ENCODE peak calls at places on chromosome X, in ten cellular contexts. One of them, this sample, is unnamed.
A peak's percentile ranks its signal among the peaks of the same experiment; 100 is the strongest.

GRCh38 chrX:29728639-29729038 is 486.7 kb upstream of the MAGEB2 start:
- DNase-seq in keratinocyte: no peak
- DNase-seq in HL-60: no peak
- DNase-seq in left lung: no peak
- DNase-seq in heart left ventricle: no peak
- DNase-seq in suprapubic skin: no peak
- DNase-seq in brain microvascular endothelial cell: no peak
- DNase-seq in Peyer's patch: no peak
- DNase-seq in tibial artery: no peak
- DNase-seq in lung: no peak
- DNase-seq in this sample: no peak

GRCh38 chrX:142804085-142804484 is 221.6 kb upstream of the SPANXN4 start:
- DNase-seq in keratinocyte: no peak
- DNase-seq in HL-60: no peak
- DNase-seq in left lung: no peak
- DNase-seq in heart left ventricle: no peak
- DNase-seq in suprapubic skin: no peak
- DNase-seq in brain microvascular endothelial cell: no peak
- DNase-seq in Peyer's patch: no peak
- DNase-seq in tibial artery: no peak
- DNase-seq in lung: no peak
- DNase-seq in this sample: no peak

GRCh38 chrX:56794404-56794803 is 65.4 kb downstream of the NBDY start:
- DNase-seq in keratinocyte: no peak
- DNase-seq in HL-60: no peak
- DNase-seq in left lung: peak; percentile 9
- DNase-seq in heart left ventricle: no peak
- DNase-seq in suprapubic skin: peak; percentile 19
- DNase-seq in brain microvascular endothelial cell: no peak
- DNase-seq in Peyer's patch: no peak
- DNase-seq in tibial artery: no peak
- DNase-seq in lung: peak; percentile 21
- DNase-seq in this sample: no peak

GRCh38 chrX:129648514-129649267 is 6.1 kb downstream of the APLN start:
- DNase-seq in keratinocyte: no peak
- DNase-seq in HL-60: no peak
- DNase-seq in left lung: no peak
- DNase-seq in heart left ventricle: no peak
- DNase-seq in suprapubic skin: no peak
- DNase-seq in brain microvascular endothelial cell: no peak
- DNase-seq in Peyer's patch: peak; percentile 34
- DNase-seq in tibial artery: no peak
- DNase-seq in lung: no peak
- DNase-seq in this sample: no peak

GRCh38 chrX:129797251-129797906 is 17.6 kb downstream of the SASH3 start:
- DNase-seq in keratinocyte: no peak
- DNase-seq in HL-60: no peak
- DNase-seq in left lung: no peak
- DNase-seq in heart left ventricle: no peak
- DNase-seq in suprapubic skin: no peak
- DNase-seq in brain microvascular endothelial cell: no peak
- DNase-seq in Peyer's patch: no peak
- DNase-seq in tibial artery: no peak
- DNase-seq in lung: no peak
- DNase-seq in this sample: no peak

GRCh38 chrX:22202251-22202650 is 70.5 kb upstream of the CBLL2 start:
- DNase-seq in keratinocyte: no peak
- DNase-seq in HL-60: no peak
- DNase-seq in left lung: no peak
- DNase-seq in heart left ventricle: no peak
- DNase-seq in suprapubic skin: no peak
- DNase-seq in brain microvascular endothelial cell: no peak
- DNase-seq in Peyer's patch: no peak
- DNase-seq in tibial artery: no peak
- DNase-seq in lung: no peak
- DNase-seq in this sample: no peak

GRCh38 chrX:104112326-104112951 is at the start of gene ZCCHC18:
- DNase-seq in keratinocyte: no peak
- DNase-seq in HL-60: no peak
- DNase-seq in left lung: peak; percentile 36
- DNase-seq in heart left ventricle: peak; percentile 55
- DNase-seq in suprapubic skin: peak; percentile 64
- DNase-seq in brain microvascular endothelial cell: peak; percentile 35
- DNase-seq in Peyer's patch: peak; percentile 67
- DNase-seq in tibial artery: peak; percentile 39
- DNase-seq in lung: no peak
- DNase-seq in this sample: peak; percentile 69

GRCh38 chrX:9464435-9465371 is at the start of gene TBL1X:
- DNase-seq in keratinocyte: no peak
- DNase-seq in HL-60: no peak
- DNase-seq in left lung: peak; percentile 54
- DNase-seq in heart left ventricle: peak; percentile 73
- DNase-seq in suprapubic skin: peak; percentile 75
- DNase-seq in brain microvascular endothelial cell: no peak
- DNase-seq in Peyer's patch: peak; percentile 74
- DNase-seq in tibial artery: peak; percentile 22
- DNase-seq in lung: peak; percentile 34
- DNase-seq in this sample: peak; percentile 36

GRCh38 chrX:45769919-45770582 is 569.4 kb upstream of the DIPK2B start:
- DNase-seq in keratinocyte: no peak
- DNase-seq in HL-60: no peak
- DNase-seq in left lung: peak; percentile 86
- DNase-seq in heart left ventricle: peak; percentile 55
- DNase-seq in suprapubic skin: peak; percentile 83
- DNase-seq in brain microvascular endothelial cell: peak; percentile 90
- DNase-seq in Peyer's patch: peak; percentile 86
- DNase-seq in tibial artery: peak; percentile 70
- DNase-seq in lung: peak; percentile 72
- DNase-seq in this sample: no peak

GRCh38 chrX:55008571-55009358 is 8.6 kb downstream of the APEX2 start:
- DNase-seq in keratinocyte: no peak
- DNase-seq in HL-60: no peak
- DNase-seq in left lung: no peak
- DNase-seq in heart left ventricle: no peak
- DNase-seq in suprapubic skin: no peak
- DNase-seq in brain microvascular endothelial cell: no peak
- DNase-seq in Peyer's patch: no peak
- DNase-seq in tibial artery: no peak
- DNase-seq in lung: no peak
- DNase-seq in this sample: peak; percentile 22

GRCh38 chrX:74540635-74541249 is 73.7 kb downstream of the RLIM start:
- DNase-seq in keratinocyte: no peak
- DNase-seq in HL-60: no peak
- DNase-seq in left lung: no peak
- DNase-seq in heart left ventricle: no peak
- DNase-seq in suprapubic skin: no peak
- DNase-seq in brain microvascular endothelial cell: no peak
- DNase-seq in Peyer's patch: no peak
- DNase-seq in tibial artery: no peak
- DNase-seq in lung: no peak
- DNase-seq in this sample: no peak

GRCh38 chrX:120560405-120560841 is 339 bp downstream of the CUL4B start:
- DNase-seq in keratinocyte: no peak
- DNase-seq in HL-60: no peak
- DNase-seq in left lung: peak; percentile 36
- DNase-seq in heart left ventricle: no peak
- DNase-seq in suprapubic skin: no peak
- DNase-seq in brain microvascular endothelial cell: peak; percentile 34
- DNase-seq in Peyer's patch: peak; percentile 60
- DNase-seq in tibial artery: peak; percentile 23
- DNase-seq in lung: peak; percentile 29
- DNase-seq in this sample: no peak

GRCh38 chrX:105282077-105282476 is 61.6 kb upstream of the TEX13A start:
- DNase-seq in keratinocyte: no peak
- DNase-seq in HL-60: no peak
- DNase-seq in left lung: no peak
- DNase-seq in heart left ventricle: no peak
- DNase-seq in suprapubic skin: no peak
- DNase-seq in brain microvascular endothelial cell: no peak
- DNase-seq in Peyer's patch: no peak
- DNase-seq in tibial artery: no peak
- DNase-seq in lung: no peak
- DNase-seq in this sample: no peak

GRCh38 chrX:132489256-132490085 is 633 bp upstream of the MBNL3 start:
- DNase-seq in keratinocyte: no peak
- DNase-seq in HL-60: peak; percentile 40
- DNase-seq in left lung: peak; percentile 79
- DNase-seq in heart left ventricle: peak; percentile 69
- DNase-seq in suprapubic skin: peak; percentile 78
- DNase-seq in brain microvascular endothelial cell: no peak
- DNase-seq in Peyer's patch: peak; percentile 85
- DNase-seq in tibial artery: peak; percentile 45
- DNase-seq in lung: peak; percentile 75
- DNase-seq in this sample: no peak

GRCh38 chrX:12390301-12390700 is 252.0 kb downstream of the FRMPD4 start:
- DNase-seq in keratinocyte: no peak
- DNase-seq in HL-60: no peak
- DNase-seq in left lung: no peak
- DNase-seq in heart left ventricle: no peak
- DNase-seq in suprapubic skin: no peak
- DNase-seq in brain microvascular endothelial cell: no peak
- DNase-seq in Peyer's patch: no peak
- DNase-seq in tibial artery: no peak
- DNase-seq in lung: no peak
- DNase-seq in this sample: no peak

GRCh38 chrX:21725498-21725897 is 32.4 kb downstream of the SMPX start:
- DNase-seq in keratinocyte: no peak
- DNase-seq in HL-60: no peak
- DNase-seq in left lung: no peak
- DNase-seq in heart left ventricle: no peak
- DNase-seq in suprapubic skin: no peak
- DNase-seq in brain microvascular endothelial cell: no peak
- DNase-seq in Peyer's patch: no peak
- DNase-seq in tibial artery: no peak
- DNase-seq in lung: no peak
- DNase-seq in this sample: peak; percentile 15

GRCh38 chrX:258291-259040 is 22.7 kb upstream of the PLCXD1 start:
- DNase-seq in keratinocyte: no peak
- DNase-seq in HL-60: no peak
- DNase-seq in left lung: no peak
- DNase-seq in heart left ventricle: no peak
- DNase-seq in suprapubic skin: no peak
- DNase-seq in brain microvascular endothelial cell: no peak
- DNase-seq in Peyer's patch: no peak
- DNase-seq in tibial artery: no peak
- DNase-seq in lung: no peak
- DNase-seq in this sample: no peak

GRCh38 chrX:49251325-49251724 is 13.2 kb downstream of the FOXP3 start:
- DNase-seq in keratinocyte: no peak
- DNase-seq in HL-60: no peak
- DNase-seq in left lung: no peak
- DNase-seq in heart left ventricle: no peak
- DNase-seq in suprapubic skin: no peak
- DNase-seq in brain microvascular endothelial cell: no peak
- DNase-seq in Peyer's patch: no peak
- DNase-seq in tibial artery: no peak
- DNase-seq in lung: no peak
- DNase-seq in this sample: no peak
- H3K27ac ChIP-seq in keratinocyte: no peak overlapping the region
- H3K27ac ChIP-seq in HL-60: no peak overlapping the region
- H3K27ac ChIP-seq in left lung: no peak overlapping the region
- H3K27ac ChIP-seq in heart left ventricle: no peak overlapping the region
- H3K27ac ChIP-seq in suprapubic skin: no peak overlapping the region
- H3K27ac ChIP-seq in brain microvascular endothelial cell: no peak overlapping the region
- H3K27ac ChIP-seq in Peyer's patch: no peak overlapping the region
- H3K27ac ChIP-seq in tibial artery: no peak overlapping the region
- H3K27ac ChIP-seq in lung: no peak overlapping the region
- H3K27ac ChIP-seq in this sample: no peak overlapping the region

DNA sequence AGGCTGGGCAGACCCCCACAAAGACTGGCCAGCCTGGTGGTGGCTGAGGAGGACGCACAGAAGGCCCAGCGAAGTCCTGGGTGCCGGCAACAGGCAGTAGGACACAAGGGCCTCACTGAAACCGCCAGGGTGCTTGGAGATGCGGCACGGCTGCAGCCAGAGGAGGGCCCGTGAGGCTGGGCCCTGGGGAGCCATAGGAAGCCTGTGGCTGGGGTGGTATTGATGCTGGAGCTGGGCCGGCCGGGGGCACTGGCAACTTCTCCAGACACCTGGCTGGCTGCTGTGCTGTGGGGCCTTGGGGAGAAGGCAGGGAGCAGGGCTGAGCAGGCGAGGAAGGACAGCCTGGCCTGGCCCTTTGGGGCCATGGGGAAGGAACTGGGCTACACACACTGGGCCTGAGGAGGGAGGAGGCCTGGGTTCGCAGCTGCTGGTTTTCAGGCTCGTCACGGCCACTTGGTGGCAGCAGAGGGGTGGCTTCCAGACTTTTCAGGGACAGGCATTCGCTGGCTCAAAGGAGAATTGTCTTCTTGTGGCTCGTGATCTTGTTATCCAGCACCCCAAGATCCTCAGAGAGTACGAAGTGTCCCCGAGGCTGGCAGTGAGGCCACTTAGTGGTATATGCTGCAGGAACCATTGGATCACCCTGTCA is 37.2 kb downstream of the ATP2B3 start:
- DNase-seq in keratinocyte: no peak
- DNase-seq in HL-60: peak; percentile 25
- DNase-seq in left lung: peak; percentile 51
- DNase-seq in heart left ventricle: peak; percentile 76
- DNase-seq in suprapubic skin: no peak
- DNase-seq in brain microvascular endothelial cell: peak; percentile 22
- DNase-seq in Peyer's patch: peak; percentile 80
- DNase-seq in tibial artery: peak; percentile 51
- DNase-seq in lung: peak; percentile 60
- DNase-seq in this sample: peak; percentile 88
- TF ChIP-seq CTCF in keratinocyte: peak; percentile 68
- TF ChIP-seq CTCF in HL-60: peak; percentile 27
- TF ChIP-seq CTCF in left lung: peak; percentile 51
- TF ChIP-seq CTCF in heart left ventricle: peak; percentile 71
- TF ChIP-seq CTCF in suprapubic skin: no peak
- TF ChIP-seq CTCF in brain microvascular endothelial cell: peak; percentile 81
- TF ChIP-seq CTCF in Peyer's patch: no peak
- TF ChIP-seq CTCF in tibial artery: peak; percentile 45
- TF ChIP-seq CTCF in lung: peak; percentile 51
- TF ChIP-seq CTCF in this sample: peak; percentile 82

GRCh38 chrX:17527932-17528331 is 152.9 kb downstream of the NHS start:
- DNase-seq in keratinocyte: no peak
- DNase-seq in HL-60: peak; percentile 57
- DNase-seq in left lung: no peak
- DNase-seq in heart left ventricle: no peak
- DNase-seq in suprapubic skin: no peak
- DNase-seq in brain microvascular endothelial cell: no peak
- DNase-seq in Peyer's patch: no peak
- DNase-seq in tibial artery: no peak
- DNase-seq in lung: no peak
- DNase-seq in this sample: no peak
- H3K27ac ChIP-seq in keratinocyte: no peak overlapping the region
- H3K27ac ChIP-seq in HL-60: peak overlapping the region; percentile 77
- H3K27ac ChIP-seq in left lung: peak overlapping the region; percentile 84
- H3K27ac ChIP-seq in heart left ventricle: peak overlapping the region; percentile 40
- H3K27ac ChIP-seq in suprapubic skin: no peak overlapping the region
- H3K27ac ChIP-seq in brain microvascular endothelial cell: no peak overlapping the region
- H3K27ac ChIP-seq in Peyer's patch: no peak overlapping the region
- H3K27ac ChIP-seq in tibial artery: peak overlapping the region; percentile 47
- H3K27ac ChIP-seq in lung: no peak overlapping the region
- H3K27ac ChIP-seq in this sample: no peak overlapping the region

DNA sequence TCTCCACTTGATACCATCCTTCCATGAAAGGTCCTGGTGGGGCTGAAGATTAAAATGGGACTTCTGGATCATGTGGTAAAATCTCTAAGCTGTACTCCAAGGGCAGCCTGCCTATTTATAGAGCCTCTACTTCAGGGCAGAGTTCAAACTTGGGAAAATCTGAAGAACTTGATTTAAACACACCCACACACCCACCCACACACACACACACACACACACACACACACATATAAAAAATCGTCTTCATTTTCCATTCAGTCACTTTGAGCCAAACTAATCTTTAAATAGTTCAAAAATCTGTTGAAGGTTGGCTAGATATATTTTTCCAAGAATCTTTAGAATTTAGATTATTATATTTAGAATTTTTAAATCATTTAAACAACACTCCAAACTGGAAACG is 235.0 kb upstream of the GPC4 start:
- DNase-seq in keratinocyte: no peak
- DNase-seq in HL-60: no peak
- DNase-seq in left lung: no peak
- DNase-seq in heart left ventricle: no peak
- DNase-seq in suprapubic skin: no peak
- DNase-seq in brain microvascular endothelial cell: no peak
- DNase-seq in Peyer's patch: no peak
- DNase-seq in tibial artery: no peak
- DNase-seq in lung: no peak
- DNase-seq in this sample: no peak
- TF ChIP-seq CTCF in keratinocyte: no peak
- TF ChIP-seq CTCF in HL-60: no peak
- TF ChIP-seq CTCF in left lung: no peak
- TF ChIP-seq CTCF in heart left ventricle: no peak
- TF ChIP-seq CTCF in suprapubic skin: no peak
- TF ChIP-seq CTCF in brain microvascular endothelial cell: no peak
- TF ChIP-seq CTCF in Peyer's patch: no peak
- TF ChIP-seq CTCF in tibial artery: no peak
- TF ChIP-seq CTCF in lung: no peak
- TF ChIP-seq CTCF in this sample: no peak

This sample was measured in dorsolateral prefrontal cortex.